ENCODE peak calls at places on chromosomes 3 and 15, in eight cellular contexts. One of them, this sample, is unnamed.

GRCh38 chr15:45401665-45402161 is 23.4 kb upstream of the GATM start:
- DNase-seq in neuronal stem cell: no peak
- DNase-seq in hepatocyte: no peak
- DNase-seq in GM23248: no peak
- DNase-seq in neural progenitor cell: no peak
- DNase-seq in trophoblast cell: no peak
- DNase-seq in HCT116: no peak
- DNase-seq in heart left ventricle: no peak
- DNase-seq in this sample: no peak

GRCh38 chr15:46701347-46701746 is 1016.0 kb upstream of the SEMA6D start:
- DNase-seq in neuronal stem cell: no peak
- DNase-seq in hepatocyte: no peak
- DNase-seq in GM23248: no peak
- DNase-seq in neural progenitor cell: no peak
- DNase-seq in trophoblast cell: no peak
- DNase-seq in HCT116: no peak
- DNase-seq in heart left ventricle: no peak
- DNase-seq in this sample: no peak

GRCh38 chr15:43509002-43509922 is 8.1 kb upstream of the MAP1A start:
- DNase-seq in neuronal stem cell: no peak
- DNase-seq in hepatocyte: no peak
- DNase-seq in GM23248: peak; percentile 74
- DNase-seq in neural progenitor cell: peak; percentile 39
- DNase-seq in trophoblast cell: no peak
- DNase-seq in HCT116: no peak
- DNase-seq in heart left ventricle: no peak
- DNase-seq in this sample: no peak

GRCh38 chr3:100899440-100900091 is 93.7 kb downstream of the ABI3BP start:
- DNase-seq in neuronal stem cell: no peak
- DNase-seq in hepatocyte: no peak
- DNase-seq in GM23248: no peak
- DNase-seq in neural progenitor cell: no peak
- DNase-seq in trophoblast cell: no peak
- DNase-seq in HCT116: no peak
- DNase-seq in heart left ventricle: no peak
- DNase-seq in this sample: no peak

GRCh38 chr15:89936051-89936792 is 23.5 kb upstream of the ARPIN start:
- DNase-seq in neuronal stem cell: no peak
- DNase-seq in hepatocyte: no peak
- DNase-seq in GM23248: no peak
- DNase-seq in neural progenitor cell: no peak
- DNase-seq in trophoblast cell: no peak
- DNase-seq in HCT116: no peak
- DNase-seq in heart left ventricle: no peak
- DNase-seq in this sample: no peak

GRCh38 chr3:116886202-116886893 is 176.8 kb downstream of the TUSC7 start:
- DNase-seq in neuronal stem cell: no peak
- DNase-seq in hepatocyte: no peak
- DNase-seq in GM23248: no peak
- DNase-seq in neural progenitor cell: no peak
- DNase-seq in trophoblast cell: no peak
- DNase-seq in HCT116: no peak
- DNase-seq in heart left ventricle: no peak
- DNase-seq in this sample: no peak

GRCh38 chr3:14876942-14877341 is 58.2 kb downstream of the FGD5 start:
- DNase-seq in neuronal stem cell: no peak
- DNase-seq in hepatocyte: peak; percentile 39
- DNase-seq in GM23248: peak; percentile 57
- DNase-seq in neural progenitor cell: no peak
- DNase-seq in trophoblast cell: no peak
- DNase-seq in HCT116: no peak
- DNase-seq in heart left ventricle: peak; percentile 73
- DNase-seq in this sample: peak; percentile 29

GRCh38 chr3:62051506-62051905 is 321.8 kb downstream of the FEZF2 start:
- DNase-seq in neuronal stem cell: no peak
- DNase-seq in hepatocyte: peak; percentile 27
- DNase-seq in GM23248: peak; percentile 47
- DNase-seq in neural progenitor cell: peak; percentile 37
- DNase-seq in trophoblast cell: no peak
- DNase-seq in HCT116: peak; percentile 27
- DNase-seq in heart left ventricle: no peak
- DNase-seq in this sample: no peak

GRCh38 chr15:91784973-91785709 is 68.4 kb upstream of the SLCO3A1 start:
- DNase-seq in neuronal stem cell: no peak
- DNase-seq in hepatocyte: no peak
- DNase-seq in GM23248: no peak
- DNase-seq in neural progenitor cell: no peak
- DNase-seq in trophoblast cell: no peak
- DNase-seq in HCT116: no peak
- DNase-seq in heart left ventricle: no peak
- DNase-seq in this sample: no peak

GRCh38 chr15:49131403-49131802 is 24.0 kb downstream of the COPS2 start:
- DNase-seq in neuronal stem cell: no peak
- DNase-seq in hepatocyte: no peak
- DNase-seq in GM23248: no peak
- DNase-seq in neural progenitor cell: no peak
- DNase-seq in trophoblast cell: no peak
- DNase-seq in HCT116: no peak
- DNase-seq in heart left ventricle: no peak
- DNase-seq in this sample: no peak

GRCh38 chr15:72939855-72940631 is 112.2 kb upstream of the NEO1 start:
- DNase-seq in neuronal stem cell: no peak
- DNase-seq in hepatocyte: no peak
- DNase-seq in GM23248: no peak
- DNase-seq in neural progenitor cell: no peak
- DNase-seq in trophoblast cell: no peak
- DNase-seq in HCT116: no peak
- DNase-seq in heart left ventricle: no peak
- DNase-seq in this sample: no peak

GRCh38 chr3:184230081-184230602 is 757 bp downstream of the VWA5B2 start:
- DNase-seq in neuronal stem cell: no peak
- DNase-seq in hepatocyte: peak; percentile 60
- DNase-seq in GM23248: peak; percentile 20
- DNase-seq in neural progenitor cell: peak; percentile 44
- DNase-seq in trophoblast cell: no peak
- DNase-seq in HCT116: no peak
- DNase-seq in heart left ventricle: no peak
- DNase-seq in this sample: no peak

GRCh38 chr3:184230603-184231528 is 1.5 kb downstream of the VWA5B2 start:
- DNase-seq in neuronal stem cell: no peak
- DNase-seq in hepatocyte: no peak
- DNase-seq in GM23248: peak; percentile 23
- DNase-seq in neural progenitor cell: peak; percentile 52
- DNase-seq in trophoblast cell: peak; percentile 77
- DNase-seq in HCT116: no peak
- DNase-seq in heart left ventricle: no peak
- DNase-seq in this sample: peak; percentile 60

GRCh38 chr3:184227481-184227935 is 1.9 kb upstream of the VWA5B2 start:
- DNase-seq in neuronal stem cell: no peak
- DNase-seq in hepatocyte: no peak
- DNase-seq in GM23248: peak; percentile 51
- DNase-seq in neural progenitor cell: peak; percentile 62
- DNase-seq in trophoblast cell: peak; percentile 59
- DNase-seq in HCT116: no peak
- DNase-seq in heart left ventricle: no peak
- DNase-seq in this sample: no peak

GRCh38 chr3:184228376-184229137 is 828 bp upstream of the VWA5B2 start:
- DNase-seq in neuronal stem cell: no peak
- DNase-seq in hepatocyte: no peak
- DNase-seq in GM23248: no peak
- DNase-seq in neural progenitor cell: peak; percentile 14
- DNase-seq in trophoblast cell: no peak
- DNase-seq in HCT116: no peak
- DNase-seq in heart left ventricle: no peak
- DNase-seq in this sample: no peak

DNA sequence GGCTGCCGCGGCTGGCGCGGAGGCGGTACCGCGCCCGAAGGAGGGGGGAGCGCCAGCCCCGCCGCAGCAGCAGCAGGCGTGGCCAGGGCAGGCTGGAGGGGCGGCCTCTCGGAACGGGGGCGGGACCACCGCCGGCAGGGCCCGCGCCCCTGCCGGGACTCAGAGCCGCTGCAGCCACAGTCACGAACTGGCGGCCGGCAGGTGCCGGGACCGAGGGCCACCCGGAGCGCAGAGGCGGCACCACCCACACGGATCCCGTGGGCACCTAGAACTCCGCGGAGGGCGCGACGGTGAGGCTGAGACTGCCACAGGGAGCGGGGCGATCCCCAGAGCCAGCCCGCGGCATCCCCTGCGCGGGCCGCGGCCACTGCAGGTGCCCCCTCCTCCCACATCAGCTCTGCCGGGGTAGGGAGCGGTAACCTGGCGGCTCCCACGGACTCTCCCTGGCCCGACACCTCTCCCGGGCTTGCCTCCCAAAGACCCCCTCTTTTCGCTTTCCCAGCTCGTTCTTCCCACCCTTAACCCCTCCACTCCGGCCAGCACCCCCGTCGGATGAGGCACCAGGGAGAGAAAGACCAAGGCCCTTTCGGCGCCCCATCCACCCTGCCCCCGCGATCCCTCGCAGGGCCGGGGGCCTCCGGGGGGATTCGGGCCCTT is at the start of gene VWA5B2:
- DNase-seq in neuronal stem cell: peak; percentile 71
- DNase-seq in hepatocyte: peak; percentile 89
- DNase-seq in GM23248: peak; percentile 70
- DNase-seq in neural progenitor cell: peak; percentile 94
- DNase-seq in trophoblast cell: peak; percentile 61
- DNase-seq in HCT116: peak; percentile 46
- DNase-seq in heart left ventricle: peak; percentile 83
- DNase-seq in this sample: peak; percentile 26
- H3K27me3 ChIP-seq in neuronal stem cell: peaks cover 90% of the 10 kb centered on the region
- H3K27me3 ChIP-seq in hepatocyte: peaks cover 62% of the 10 kb centered on the region
- H3K27me3 ChIP-seq in GM23248: peaks cover 52% of the 10 kb centered on the region
- H3K27me3 ChIP-seq in neural progenitor cell: peaks cover 98% of the 10 kb centered on the region
- H3K27me3 ChIP-seq in trophoblast cell: peaks cover 51% of the 10 kb centered on the region
- H3K27me3 ChIP-seq in HCT116: no peaks in the 10 kb centered on the region
- H3K27me3 ChIP-seq in heart left ventricle: peaks cover 48% of the 10 kb centered on the region
- H3K27me3 ChIP-seq in this sample: peaks cover 37% of the 10 kb centered on the region

GRCh38 chr3:13066236-13066635 is 7.0 kb downstream of the IQSEC1 start:
- DNase-seq in neuronal stem cell: no peak
- DNase-seq in hepatocyte: no peak
- DNase-seq in GM23248: no peak
- DNase-seq in neural progenitor cell: no peak
- DNase-seq in trophoblast cell: no peak
- DNase-seq in HCT116: no peak
- DNase-seq in heart left ventricle: no peak
- DNase-seq in this sample: no peak
- H3K4me1 ChIP-seq in neuronal stem cell: peaks cover 5% of the 10 kb centered on the region
- H3K4me1 ChIP-seq in hepatocyte: no peaks in the 10 kb centered on the region
- H3K4me1 ChIP-seq in GM23248: no peaks in the 10 kb centered on the region
- H3K4me1 ChIP-seq in neural progenitor cell: peaks cover 10% of the 10 kb centered on the region
- H3K4me1 ChIP-seq in trophoblast cell: no peaks in the 10 kb centered on the region
- H3K4me1 ChIP-seq in HCT116: peaks cover 10% of the 10 kb centered on the region
- H3K4me1 ChIP-seq in heart left ventricle: no peaks in the 10 kb centered on the region
- H3K4me1 ChIP-seq in this sample: no peaks in the 10 kb centered on the region

GRCh38 chr3:127428344-127429001 is 140.6 kb upstream of the PRR20G start:
- DNase-seq in neuronal stem cell: no peak
- DNase-seq in hepatocyte: no peak
- DNase-seq in GM23248: no peak
- DNase-seq in neural progenitor cell: no peak
- DNase-seq in trophoblast cell: no peak
- DNase-seq in HCT116: peak; percentile 27
- DNase-seq in heart left ventricle: no peak
- DNase-seq in this sample: no peak
- H3K27me3 ChIP-seq in neuronal stem cell: no peaks in the 10 kb centered on the region
- H3K27me3 ChIP-seq in hepatocyte: peaks cover 13% of the 10 kb centered on the region
- H3K27me3 ChIP-seq in GM23248: peaks cover 70% of the 10 kb centered on the region
- H3K27me3 ChIP-seq in neural progenitor cell: no peaks in the 10 kb centered on the region
- H3K27me3 ChIP-seq in trophoblast cell: no peaks in the 10 kb centered on the region
- H3K27me3 ChIP-seq in HCT116: no peaks in the 10 kb centered on the region
- H3K27me3 ChIP-seq in heart left ventricle: peaks cover 12% of the 10 kb centered on the region
- H3K27me3 ChIP-seq in this sample: peaks cover 23% of the 10 kb centered on the region

GRCh38 chr3:112632596-112632995 is 8.3 kb downstream of the CCDC80 start:
- DNase-seq in neuronal stem cell: no peak
- DNase-seq in hepatocyte: no peak
- DNase-seq in GM23248: peak; percentile 35
- DNase-seq in neural progenitor cell: no peak
- DNase-seq in trophoblast cell: no peak
- DNase-seq in HCT116: no peak
- DNase-seq in heart left ventricle: no peak
- DNase-seq in this sample: no peak
- H3K4me1 ChIP-seq in neuronal stem cell: peaks cover 11% of the 10 kb centered on the region
- H3K4me1 ChIP-seq in hepatocyte: peaks cover 11% of the 10 kb centered on the region
- H3K4me1 ChIP-seq in GM23248: peaks cover 67% of the 10 kb centered on the region
- H3K4me1 ChIP-seq in neural progenitor cell: peaks cover 59% of the 10 kb centered on the region
- H3K4me1 ChIP-seq in trophoblast cell: peaks cover 7% of the 10 kb centered on the region
- H3K4me1 ChIP-seq in HCT116: no peaks in the 10 kb centered on the region
- H3K4me1 ChIP-seq in heart left ventricle: no peaks in the 10 kb centered on the region
- H3K4me1 ChIP-seq in this sample: no peaks in the 10 kb centered on the region

GRCh38 chr3:43995078-43995928 is 246.4 kb upstream of the TOPAZ1 start:
- DNase-seq in neuronal stem cell: peak; percentile 37
- DNase-seq in hepatocyte: peak; percentile 67
- DNase-seq in GM23248: peak; percentile 70
- DNase-seq in neural progenitor cell: peak; percentile 77
- DNase-seq in trophoblast cell: peak; percentile 26
- DNase-seq in HCT116: no peak
- DNase-seq in heart left ventricle: no peak
- DNase-seq in this sample: no peak
- H3K27me3 ChIP-seq in neuronal stem cell: peaks cover 76% of the 10 kb centered on the region
- H3K27me3 ChIP-seq in hepatocyte: peaks cover 75% of the 10 kb centered on the region
- H3K27me3 ChIP-seq in GM23248: peaks cover 71% of the 10 kb centered on the region
- H3K27me3 ChIP-seq in neural progenitor cell: peaks cover 93% of the 10 kb centered on the region
- H3K27me3 ChIP-seq in trophoblast cell: peaks cover 57% of the 10 kb centered on the region
- H3K27me3 ChIP-seq in HCT116: peaks cover 12% of the 10 kb centered on the region
- H3K27me3 ChIP-seq in heart left ventricle: peaks cover 66% of the 10 kb centered on the region
- H3K27me3 ChIP-seq in this sample: peaks cover 68% of the 10 kb centered on the region

DNA sequence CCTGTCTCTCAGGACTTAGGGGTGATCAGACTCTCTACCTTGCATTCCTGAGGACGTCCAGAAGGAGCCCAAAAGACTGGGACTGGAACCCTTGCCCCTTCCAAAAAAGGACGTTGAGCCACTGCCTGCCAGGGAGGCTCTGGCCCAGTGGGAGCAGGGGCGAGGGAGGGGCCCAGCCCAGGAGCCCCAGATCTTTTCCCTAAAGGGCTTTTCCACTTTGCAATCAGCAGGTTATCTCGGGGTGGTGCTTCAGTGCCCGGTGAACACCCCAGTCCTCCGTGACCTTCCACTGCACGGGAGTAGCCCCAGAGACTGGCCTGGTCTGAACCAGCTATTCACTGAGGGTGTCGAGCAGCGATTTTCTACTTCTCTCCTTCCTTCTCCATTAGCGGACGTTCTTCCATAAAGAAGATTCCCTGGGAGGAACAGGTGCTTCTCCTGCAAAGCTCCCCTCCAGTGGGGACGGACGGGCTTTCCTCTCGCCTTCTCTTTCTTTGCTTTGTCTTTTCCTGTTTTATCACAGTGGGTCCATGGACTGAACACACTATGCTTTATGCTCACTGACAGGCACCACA is 113.7 kb downstream of the CHSY1 start:
- DNase-seq in neuronal stem cell: no peak
- DNase-seq in hepatocyte: no peak
- DNase-seq in GM23248: no peak
- DNase-seq in neural progenitor cell: no peak
- DNase-seq in trophoblast cell: no peak
- DNase-seq in HCT116: no peak
- DNase-seq in heart left ventricle: no peak
- DNase-seq in this sample: no peak
- H3K4me1 ChIP-seq in neuronal stem cell: peaks cover 3% of the 10 kb centered on the region
- H3K4me1 ChIP-seq in hepatocyte: no peaks in the 10 kb centered on the region
- H3K4me1 ChIP-seq in GM23248: no peaks in the 10 kb centered on the region
- H3K4me1 ChIP-seq in neural progenitor cell: peaks cover 5% of the 10 kb centered on the region
- H3K4me1 ChIP-seq in trophoblast cell: peaks cover 8% of the 10 kb centered on the region
- H3K4me1 ChIP-seq in HCT116: no peaks in the 10 kb centered on the region
- H3K4me1 ChIP-seq in heart left ventricle: peaks cover 6% of the 10 kb centered on the region
- H3K4me1 ChIP-seq in this sample: no peaks in the 10 kb centered on the region